ENCODE peak calls at places on chromosomes 5 and 9, in eight cellular contexts. L, T, S, Q, O, A, X and U are unnamed samples.

GRCh38 chr9:96169488-96169887 is 132.5 kb downstream of the HSD17B3 start:
- DNase-seq in S (no peak), Q (no peak), O (no peak), L (peak), X (peak), T (no peak), A (peak), U (no peak)

GRCh38 chr9:37911271-37911681 is 7.3 kb upstream of the SLC25A51 start:
- DNase-seq in S (no peak), X (no peak), L (no peak), O (no peak), T (no peak), A (peak), Q (no peak), U (no peak)

GRCh38 chr9:38380230-38380871 is 12.2 kb upstream of the ALDH1B1 start:
- DNase-seq in S (no peak), Q (no peak), L (no peak), X (no peak), O (no peak), A (no peak), T (no peak), U (no peak)

GRCh38 chr5:16561660-16562059 is 55.1 kb downstream of the RETREG1 start:
- DNase-seq in X (no peak), O (no peak), Q (no peak), S (no peak), T (no peak), A (no peak), L (no peak), U (peak)

GRCh38 chr9:130864541-130864940 is 29.5 kb downstream of the ABL1 start:
- DNase-seq in S (no peak), X (no peak), A (no peak), Q (no peak), T (no peak), L (no peak), O (no peak), U (no peak)

GRCh38 chr5:170524576-170524975 is 20.8 kb downstream of the KCNIP1 start:
- DNase-seq in T (no peak), L (no peak), Q (no peak), X (no peak), O (no peak), A (no peak), S (no peak), U (no peak)

GRCh38 chr9:76690575-76691370 is 73.5 kb upstream of the PCA3 start:
- DNase-seq in A (no peak), Q (no peak), L (no peak), O (no peak), S (no peak), X (no peak), T (no peak), U (no peak)

GRCh38 chr5:168747987-168748777 is 169.0 kb upstream of the PANK3 start:
- DNase-seq in O (no peak), A (peak), L (no peak), T (peak), X (peak), S (no peak), Q (peak), U (peak)

GRCh38 chr9:94975480-94976452 is 249.3 kb downstream of the AOPEP start:
- DNase-seq in S (no peak), A (no peak), T (no peak), L (no peak), O (no peak), Q (no peak), X (no peak), U (no peak)

GRCh38 chr5:72328172-72328571 is 8.0 kb downstream of the PTCD2 start:
- DNase-seq in A (no peak), X (no peak), Q (no peak), O (no peak), T (no peak), S (no peak), L (no peak), U (no peak)

GRCh38 chr5:141524604-141525597 is 36.0 kb downstream of the PCDHGC5 start:
- DNase-seq in S (peak), A (peak), T (peak), X (peak), Q (no peak), L (peak), O (peak), U (peak)

GRCh38 chr5:145568581-145568980 is 266.6 kb downstream of the PRELID2 start:
- DNase-seq in L (no peak), A (no peak), X (no peak), Q (no peak), T (no peak), O (no peak), S (no peak), U (no peak)

GRCh38 chr9:112921549-112921948 is 30.9 kb upstream of the SLC46A2 start:
- DNase-seq in L (no peak), A (peak), T (no peak), X (peak), Q (no peak), O (no peak), S (no peak), U (no peak)

GRCh38 chr5:9149988-9150387 is 395.9 kb downstream of the SEMA5A start:
- DNase-seq in X (no peak), L (no peak), O (no peak), T (no peak), A (no peak), Q (no peak), S (no peak), U (no peak)

GRCh38 chr5:172877496-172878260 is 43.6 kb downstream of the ERGIC1 start:
- DNase-seq in X (no peak), L (no peak), Q (no peak), A (no peak), O (no peak), S (no peak), T (no peak), U (no peak)